ENCODE peak calls at places on chromosomes 5 and 9, in six cellular contexts. U, H, Z, I, S and M are unnamed samples.

GRCh38 chr5:136666970-136667620 is 301.8 kb upstream of the TRPC7 start:
- DNase-seq in U (no peak), H (no peak), Z (peak; percentile 39), I (no peak), S (no peak), M (no peak)

GRCh38 chr9:122179054-122179689 is 19.5 kb downstream of the MORN5 start:
- DNase-seq in U (no peak), H (no peak), Z (no peak), I (no peak), S (no peak), M (no peak)

GRCh38 chr9:95409650-95410426 is 92.3 kb upstream of the FANCC start:
- DNase-seq in U (peak; percentile 90), H (peak; percentile 94), Z (no peak), I (no peak), S (peak; percentile 50), M (no peak)

GRCh38 chr5:7970816-7971215 is 101.9 kb downstream of the MTRR start:
- DNase-seq in U (no peak), H (no peak), Z (no peak), I (no peak), S (no peak), M (no peak)

GRCh38 chr5:149429839-149430721 is 51.0 kb upstream of the IL17B start:
- DNase-seq in U (no peak), H (peak; percentile 84), Z (peak; percentile 75), I (peak; percentile 74), S (no peak), M (no peak)

GRCh38 chr5:112958774-112959088 is 17.9 kb upstream of the DCP2 start:
- DNase-seq in U (no peak), H (no peak), Z (no peak), I (no peak), S (no peak), M (no peak)

GRCh38 chr9:9341203-9341602 is 1271.6 kb downstream of the PTPRD start:
- DNase-seq in U (no peak), H (no peak), Z (no peak), I (no peak), S (no peak), M (peak; percentile 29)

GRCh38 chr9:624935-625505 is 216.5 kb upstream of the DMRT1 start:
- DNase-seq in U (no peak), H (no peak), Z (no peak), I (no peak), S (no peak), M (no peak)

GRCh38 chr5:78008356-78008967 is 232.3 kb upstream of the TBCA start:
- DNase-seq in U (peak; percentile 58), H (peak; percentile 60), Z (no peak), I (no peak), S (peak; percentile 72), M (no peak)

GRCh38 chr5:5540065-5540464 is 117.6 kb downstream of the ICE1 start:
- DNase-seq in U (no peak), H (no peak), Z (no peak), I (no peak), S (no peak), M (no peak)

GRCh38 chr5:38601843-38602424 is 45.5 kb upstream of the LIFR start:
- DNase-seq in U (peak; percentile 79), H (peak; percentile 69), Z (no peak), I (no peak), S (peak; percentile 92), M (no peak)

GRCh38 chr9:72477862-72478564 is 43.4 kb upstream of the TMC1 start:
- DNase-seq in U (peak; percentile 76), H (peak; percentile 76), Z (no peak), I (no peak), S (peak; percentile 95), M (no peak)

GRCh38 chr5:66655395-66656324 is 59.5 kb downstream of the MAST4 start:
- DNase-seq in U (no peak), H (no peak), Z (no peak), I (no peak), S (peak; percentile 57), M (no peak)

GRCh38 chr5:173320259-173320658 is 8.0 kb downstream of the STC2 start:
- DNase-seq in U (no peak), H (no peak), Z (no peak), I (no peak), S (no peak), M (no peak)

GRCh38 chr5:2126512-2126911 is 243.8 kb upstream of the IRX4 start:
- DNase-seq in U (no peak), H (no peak), Z (no peak), I (no peak), S (no peak), M (no peak)

GRCh38 chr9:127295005-127295404 is 30.4 kb downstream of the GARNL3 start:
- DNase-seq in U (no peak), H (no peak), Z (no peak), I (no peak), S (no peak), M (no peak)

GRCh38 chr5:30894811-30895210 is 298.7 kb upstream of the CDH6 start:
- DNase-seq in U (peak; percentile 89), H (no peak), Z (no peak), I (no peak), S (no peak), M (no peak)

DNA sequence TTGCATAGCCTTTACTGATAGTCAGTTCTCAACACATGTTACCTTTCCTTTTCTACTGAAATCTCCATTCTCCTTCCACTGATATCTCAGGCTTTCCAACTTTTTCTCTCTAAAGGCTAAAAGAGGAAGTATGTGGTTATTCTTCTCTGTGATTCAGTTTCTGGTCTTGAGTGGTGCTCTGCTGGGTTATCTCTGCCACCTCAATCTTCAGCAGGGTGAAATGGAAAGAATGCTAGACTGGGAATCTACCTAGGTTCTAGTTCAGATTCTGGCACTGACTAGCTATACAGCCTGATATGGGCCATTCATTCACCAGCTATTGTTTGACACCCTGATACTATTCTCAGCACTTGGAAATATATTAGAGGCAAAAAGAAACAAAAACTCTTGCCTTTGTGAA is 124.9 kb upstream of the GRIA1 start:
- DNase-seq in U (no peak), H (no peak), Z (no peak), I (no peak), S (no peak), M (no peak)
- H3K14ac ChIP-seq in U (no peak overlapping the region), H (no peak overlapping the region), Z (no peak overlapping the region), I (no peak overlapping the region), S (no peak overlapping the region), M (no peak overlapping the region)

GRCh38 chr9:133564451-133564850 is 29.9 kb downstream of the ADAMTSL2 start:
- DNase-seq in U (no peak), H (peak; percentile 20), Z (no peak), I (no peak), S (no peak), M (no peak)
- H3K14ac ChIP-seq in U (no peak overlapping the region), H (no peak overlapping the region), Z (no peak overlapping the region), I (no peak overlapping the region), S (no peak overlapping the region), M (peak overlapping the region; percentile 21)

DNA sequence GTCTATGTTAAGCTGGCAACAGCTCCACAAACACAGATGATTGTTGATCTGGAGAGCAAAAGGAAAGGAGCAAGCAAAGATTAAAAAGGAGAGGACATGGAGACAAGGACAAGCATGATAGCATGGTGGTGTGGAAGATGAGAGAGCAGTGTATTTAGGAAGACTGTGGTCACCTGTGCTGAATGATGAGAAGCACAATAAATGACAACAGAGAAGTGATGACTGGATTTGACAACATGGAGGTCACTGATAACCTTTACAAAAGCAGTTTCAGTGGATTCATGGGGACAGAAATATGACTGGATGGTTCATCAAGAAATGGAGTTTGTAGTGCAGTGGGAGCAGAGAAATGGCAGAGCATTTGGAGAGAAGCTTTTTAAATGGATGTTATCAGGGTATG is 20.2 kb downstream of the TTC33 start:
- DNase-seq in U (no peak), H (no peak), Z (no peak), I (no peak), S (no peak), M (no peak)
- H3K14ac ChIP-seq in U (peak overlapping the region; percentile 92), H (no peak overlapping the region), Z (no peak overlapping the region), I (no peak overlapping the region), S (no peak overlapping the region), M (no peak overlapping the region)

GRCh38 chr9:20032413-20033006 is 243.7 kb upstream of the SLC24A2 start:
- DNase-seq in U (no peak), H (peak; percentile 23), Z (no peak), I (no peak), S (no peak), M (no peak)

GRCh38 chr9:20028849-20029231 is 240.0 kb upstream of the SLC24A2 start:
- DNase-seq in U (no peak), H (peak; percentile 29), Z (no peak), I (no peak), S (no peak), M (no peak)

GRCh38 chr9:20030221-20030620 is 241.4 kb upstream of the SLC24A2 start:
- DNase-seq in U (no peak), H (no peak), Z (no peak), I (no peak), S (no peak), M (no peak)

GRCh38 chr9:20030671-20031070 is 241.8 kb upstream of the SLC24A2 start:
- DNase-seq in U (no peak), H (no peak), Z (no peak), I (no peak), S (no peak), M (no peak)

GRCh38 chr9:20031836-20032235 is 243.0 kb upstream of the SLC24A2 start:
- DNase-seq in U (no peak), H (peak; percentile 34), Z (no peak), I (no peak), S (peak; percentile 5), M (no peak)
- H3K14ac ChIP-seq in U (no peak overlapping the region), H (no peak overlapping the region), Z (no peak overlapping the region), I (no peak overlapping the region), S (no peak overlapping the region), M (no peak overlapping the region)

GRCh38 chr5:36841657-36842056 is 34.9 kb upstream of the NIPBL start:
- DNase-seq in U (no peak), H (no peak), Z (no peak), I (no peak), S (no peak), M (no peak)
- H3K14ac ChIP-seq in U (no peak overlapping the region), H (no peak overlapping the region), Z (no peak overlapping the region), I (no peak overlapping the region), S (no peak overlapping the region), M (no peak overlapping the region)

DNA sequence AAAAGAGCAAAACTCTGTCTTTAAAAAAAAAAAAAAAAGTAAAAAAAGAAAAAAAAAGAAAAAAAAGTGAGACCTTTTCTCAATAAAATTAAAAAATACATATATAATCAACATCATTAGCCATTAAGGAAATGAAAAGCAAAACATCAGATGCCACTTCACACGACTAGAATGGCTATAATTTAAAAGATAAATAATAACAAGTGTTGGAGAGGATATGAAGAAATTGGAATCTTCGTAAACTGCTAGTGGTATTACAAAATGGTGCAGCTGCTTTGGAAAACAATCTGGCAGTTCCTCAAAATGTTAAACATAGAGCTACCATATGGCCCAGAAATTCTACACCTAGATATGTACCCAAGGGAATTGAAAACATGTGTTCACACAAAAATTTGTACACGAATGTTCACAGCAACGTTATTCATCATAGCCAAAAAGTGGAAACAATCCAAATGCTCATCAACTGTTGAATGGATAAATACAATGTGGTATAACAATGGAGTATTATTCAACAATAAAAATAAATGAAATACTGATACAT is 45.3 kb upstream of the SIL1 start:
- DNase-seq in U (peak; percentile 59), H (no peak), Z (no peak), I (no peak), S (no peak), M (no peak)
- H3K14ac ChIP-seq in U (no peak overlapping the region), H (no peak overlapping the region), Z (no peak overlapping the region), I (no peak overlapping the region), S (no peak overlapping the region), M (no peak overlapping the region)